ENCODE peak calls at places on chromosomes 13 and 19, in five cellular contexts. L is T-helper 9 cell, H is uterus, J is colonic mucosa, U is sciatic nerve. N is an unnamed sample.

GRCh38 chr19:8208119-8208709 is 956 bp upstream of the CERS4 start:
- DNase-seq in H (peak; percentile 34), J (no peak), U (no peak), L (no peak), N (peak; percentile 44)

GRCh38 chr19:4326837-4327251 is 11.8 kb downstream of the STAP2 start:
- DNase-seq in L (no peak), H (no peak), J (no peak), U (no peak), N (no peak)

GRCh38 chr19:29860492-29860891 is 48.7 kb downstream of the CCNE1 start:
- DNase-seq in U (no peak), L (no peak), J (no peak), H (no peak), N (no peak)

GRCh38 chr19:11581740-11582139 is 4.3 kb upstream of the ACP5 start:
- DNase-seq in L (no peak), J (no peak), U (no peak), H (no peak), N (peak; percentile 17)

GRCh38 chr19:50535672-50536071 is 22.0 kb upstream of the ASPDH start:
- DNase-seq in H (no peak), J (no peak), L (no peak), U (no peak), N (no peak)

GRCh38 chr13:71870036-71870435 is 3.0 kb upstream of the DACH1 start:
- DNase-seq in U (no peak), J (no peak), L (no peak), H (no peak), N (no peak)

GRCh38 chr19:19160489-19161035 is 9.5 kb downstream of the MEF2B start:
- DNase-seq in H (no peak), L (no peak), U (no peak), J (no peak), N (no peak)

GRCh38 chr13:42740753-42741152 is 40.6 kb upstream of the FAM216B start:
- DNase-seq in J (peak; percentile 45), L (no peak), U (peak; percentile 65), H (peak; percentile 21), N (peak; percentile 61)

GRCh38 chr13:113138792-113139551 is 16.4 kb downstream of the F10 start:
- DNase-seq in H (no peak), L (no peak), U (no peak), J (no peak), N (no peak)

GRCh38 chr13:93249918-93250306 is 23.3 kb downstream of the GPC6 start:
- DNase-seq in J (no peak), L (no peak), H (no peak), U (no peak), N (no peak)

GRCh38 chr13:34357435-34358232 is 539.7 kb downstream of the RFC3 start:
- DNase-seq in H (no peak), U (no peak), L (no peak), J (no peak), N (no peak)

GRCh38 chr13:114148521-114148855 is 16.1 kb upstream of the RASA3 start:
- DNase-seq in J (peak; percentile 35), U (no peak), L (peak; percentile 79), H (no peak), N (no peak)

GRCh38 chr19:17370026-17370587 is 7.0 kb downstream of the PLVAP start:
- DNase-seq in H (no peak), J (no peak), U (no peak), L (no peak), N (no peak)

GRCh38 chr19:38360839-38361631 is 13.3 kb upstream of the PSMD8 start:
- DNase-seq in U (no peak), H (no peak), L (no peak), J (no peak), N (no peak)

GRCh38 chr13:98293103-98293502 is 116.0 kb upstream of the RNF113B start:
- DNase-seq in J (no peak), L (no peak), U (no peak), H (no peak), N (peak; percentile 36)

GRCh38 chr13:95020298-95020987 is 280.8 kb downstream of the ABCC4 start:
- DNase-seq in H (no peak), L (no peak), J (no peak), U (no peak), N (no peak)

GRCh38 chr19:16829822-16830289 is 658 bp downstream of the SIN3B start:
- DNase-seq in U (no peak), J (no peak), H (no peak), L (no peak), N (no peak)

GRCh38 chr19:29622191-29623070 is 16.3 kb downstream of the POP4 start:
- DNase-seq in H (no peak), L (no peak), J (no peak), U (no peak), N (no peak)

GRCh38 chr13:48504606-48505369 is 28.1 kb downstream of the RCBTB2 start:
- DNase-seq in H (no peak), L (no peak), U (no peak), J (no peak), N (no peak)

GRCh38 chr19:7292950-7293794 is 1.0 kb downstream of the INSR start:
- DNase-seq in J (peak; percentile 74), L (no peak), H (peak; percentile 40), U (peak; percentile 70), N (peak; percentile 44)